ENCODE peak calls at places on chromosomes 4 and X, in nine cellular contexts. I is psoas muscle; G is right atrium auricular region; M is aorta; F is SJSA1; K is left ventricle myocardium inferior; Q is CD4-positive, alpha-beta memory T cell; L is naive thymus-derived CD4-positive, alpha-beta T cell; V is coronary artery. H is an unnamed sample.

GRCh38 chr4:18669390-18669789 is 647.8 kb upstream of the LCORL start:
- DNase-seq in V (no peak), L (no peak), I (no peak), M (no peak), K (no peak), Q (no peak), G (no peak), F (no peak), H (no peak)

GRCh38 chrX:9252182-9252581 is 212.7 kb upstream of the TBL1X start:
- DNase-seq in Q (no peak), V (no peak), G (no peak), L (no peak), F (no peak), K (no peak), I (no peak), M (no peak), H (no peak)

GRCh38 chr4:77525538-77525937 is 80.1 kb upstream of the CXCL13 start:
- DNase-seq in I (no peak), Q (no peak), M (no peak), V (no peak), L (no peak), G (no peak), K (no peak), F (no peak), H (no peak)

GRCh38 chr4:42278709-42279324 is 118.5 kb upstream of the SHISA3 start:
- DNase-seq in K (no peak), Q (no peak), M (no peak), F (no peak), I (no peak), L (no peak), V (no peak), G (no peak), H (no peak)

GRCh38 chrX:148871422-148872152 is 371.2 kb downstream of the AFF2 start:
- DNase-seq in Q (no peak), I (no peak), V (no peak), K (no peak), G (no peak), L (no peak), M (no peak), F (peak), H (no peak)

GRCh38 chr4:55437356-55437796 is 41.6 kb downstream of the TMEM165 start:
- DNase-seq in M (no peak), G (no peak), F (no peak), L (no peak), V (no peak), Q (no peak), K (no peak), I (no peak), H (no peak)

GRCh38 chrX:26470946-26471345 is 255.0 kb downstream of the MAGEB5 start:
- DNase-seq in L (no peak), M (no peak), Q (no peak), V (no peak), K (no peak), I (no peak), F (no peak), G (no peak), H (no peak)

GRCh38 chr4:129111919-129112318 is 16.0 kb downstream of the C4orf33 start:
- DNase-seq in I (no peak), G (no peak), K (no peak), V (no peak), Q (no peak), F (no peak), M (no peak), L (no peak), H (no peak)

GRCh38 chrX:11531226-11531625 is 134.5 kb downstream of the ARHGAP6 start:
- DNase-seq in G (no peak), L (no peak), F (no peak), Q (no peak), I (no peak), V (no peak), M (no peak), K (no peak), H (no peak)

GRCh38 chr4:19358015-19358414 is 893.7 kb upstream of the SLIT2 start:
- DNase-seq in I (no peak), G (no peak), L (no peak), K (no peak), V (no peak), Q (no peak), F (no peak), M (no peak), H (no peak)

GRCh38 chrX:123731987-123732678 is 719 bp downstream of the THOC2 start:
- DNase-seq in G (no peak), V (no peak), F (no peak), L (no peak), I (peak), M (no peak), Q (no peak), K (no peak), H (no peak)

GRCh38 chrX:16484338-16484737 is 165.6 kb upstream of the S100G start:
- DNase-seq in F (peak), Q (peak), G (no peak), L (peak), K (no peak), V (no peak), I (no peak), M (peak), H (no peak)

GRCh38 chr4:40976343-40976742 is 226.6 kb downstream of the NSUN7 start:
- DNase-seq in M (no peak), Q (peak), K (no peak), L (no peak), V (no peak), I (no peak), F (no peak), G (no peak), H (no peak)

GRCh38 chrX:129779747-129780146 is at the start of gene SASH3:
- DNase-seq in M (peak), L (peak), K (peak), F (no peak), G (no peak), Q (peak), V (no peak), I (peak), H (peak)

GRCh38 chrX:150146271-150146888 is 208.1 kb upstream of the EOLA2 start:
- DNase-seq in M (no peak), I (no peak), Q (no peak), G (no peak), V (no peak), F (no peak), K (no peak), L (no peak), H (no peak)

GRCh38 chrX:41779058-41779564 is 55.1 kb downstream of the GPR82 start:
- DNase-seq in F (peak), I (no peak), K (no peak), G (no peak), M (no peak), Q (no peak), L (no peak), V (no peak), H (no peak)

GRCh38 chrX:774536-774935 is 143.9 kb downstream of the SHOX start:
- DNase-seq in F (no peak), Q (no peak), I (no peak), L (no peak), K (no peak), M (no peak), V (peak), G (no peak), H (no peak)

GRCh38 chrX:2967998-2968909 is 38.1 kb upstream of the ARSH start:
- DNase-seq in I (no peak), K (no peak), G (no peak), L (peak), V (no peak), Q (no peak), F (peak), M (peak), H (no peak)

GRCh38 chr4:10123227-10124101 is 6.9 kb upstream of the WDR1 start:
- DNase-seq in G (no peak), Q (no peak), I (no peak), M (no peak), K (no peak), V (no peak), L (peak), F (no peak), H (no peak)
- H3K27ac ChIP-seq in G (no peak), Q (no peak), I (no peak), M (no peak), K (peak), V (peak), L (peak), F (no peak), H (peak)

DNA sequence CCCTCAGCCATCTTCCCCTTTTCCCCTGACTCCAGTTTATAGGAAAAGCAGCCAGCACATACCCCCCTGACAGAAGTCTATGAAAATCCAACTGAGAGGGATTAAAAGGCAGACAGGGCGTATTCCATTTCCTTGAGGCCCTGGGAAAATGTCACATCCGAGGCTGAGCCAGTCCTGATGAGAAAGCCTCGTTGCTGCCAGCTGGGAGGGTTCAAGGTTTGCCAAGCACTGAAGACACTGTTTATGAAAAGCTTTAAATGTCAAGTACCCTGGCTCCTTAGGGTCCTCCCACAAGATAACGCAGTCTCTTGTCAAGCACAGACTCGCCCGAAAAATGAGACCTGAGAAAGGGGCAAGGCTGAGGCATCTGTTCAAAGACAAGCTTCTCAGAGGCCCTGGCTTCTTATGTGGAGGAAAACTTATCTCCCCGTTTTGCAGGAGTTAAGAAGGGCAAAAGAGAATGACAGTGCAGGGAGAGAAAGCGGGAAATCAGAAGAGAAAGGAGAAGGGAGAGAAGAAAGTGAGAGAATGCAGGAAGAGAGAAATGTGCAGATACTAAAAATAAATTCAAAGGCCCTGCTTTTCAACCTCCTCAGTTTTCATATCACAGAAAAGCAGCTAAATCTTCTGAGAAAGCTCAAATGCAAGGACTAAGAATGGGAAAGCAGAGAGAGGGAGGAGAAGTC is 44.7 kb downstream of the SCD5 start:
- DNase-seq in I (peak), L (no peak), F (no peak), K (no peak), G (peak), M (no peak), V (no peak), Q (no peak), H (no peak)
- H3K27ac ChIP-seq in I (peak), L (no peak), F (no peak), K (peak), G (no peak), M (no peak), V (peak), Q (no peak), H (peak)

GRCh38 chrX:13081385-13082285 is 37.2 kb upstream of the FAM9C start:
- DNase-seq in M (no peak), V (no peak), I (no peak), G (no peak), Q (peak), F (no peak), L (peak), K (no peak), H (no peak)
- H3K27ac ChIP-seq in M (no peak), V (peak), I (no peak), G (no peak), Q (peak), F (no peak), L (peak), K (peak), H (peak)

GRCh38 chr4:133921280-133922195 is 280.1 kb downstream of the PABPC4L start:
- DNase-seq in G (no peak), Q (no peak), I (no peak), L (no peak), M (no peak), V (no peak), K (no peak), F (no peak), H (no peak)
- H3K27ac ChIP-seq in G (no peak), Q (no peak), I (no peak), L (no peak), M (no peak), V (no peak), K (no peak), F (no peak), H (no peak)

GRCh38 chrX:13014111-13015094 is 30.0 kb downstream of the FAM9C start:
- DNase-seq in V (no peak), M (no peak), Q (no peak), L (no peak), I (no peak), F (peak), K (no peak), G (no peak), H (no peak)

GRCh38 chrX:13010546-13010945 is 33.9 kb downstream of the FAM9C start:
- DNase-seq in M (no peak), I (no peak), L (no peak), F (no peak), G (no peak), K (no peak), Q (no peak), V (no peak), H (no peak)

GRCh38 chrX:13015536-13016236 is 28.7 kb downstream of the FAM9C start:
- DNase-seq in V (no peak), L (no peak), I (no peak), G (no peak), K (no peak), Q (no peak), M (no peak), F (no peak), H (no peak)

GRCh38 chrX:13009844-13010243 is 34.6 kb downstream of the FAM9C start:
- DNase-seq in V (no peak), M (no peak), Q (no peak), F (no peak), K (no peak), I (no peak), G (no peak), L (no peak), H (no peak)

GRCh38 chrX:13013353-13014110 is 30.9 kb downstream of the FAM9C start:
- DNase-seq in V (no peak), L (peak), I (no peak), Q (peak), F (no peak), K (no peak), M (no peak), G (no peak), H (no peak)
- H3K27ac ChIP-seq in V (peak), L (peak), I (no peak), Q (peak), F (peak), K (peak), M (no peak), G (no peak), H (peak)

GRCh38 chr4:149927514-149927913 is 111.9 kb upstream of the IQCM start:
- DNase-seq in G (no peak), I (no peak), L (no peak), K (no peak), V (no peak), M (no peak), Q (no peak), F (no peak), H (no peak)
- H3K27ac ChIP-seq in G (no peak), I (no peak), L (no peak), K (no peak), V (no peak), M (no peak), Q (no peak), F (no peak), H (no peak)

GRCh38 chr4:123345132-123345923 is 51.3 kb upstream of the SPRY1 start:
- DNase-seq in K (no peak), F (no peak), Q (no peak), V (no peak), G (no peak), M (no peak), I (no peak), L (no peak), H (no peak)

GRCh38 chr4:123339507-123340380 is 56.9 kb upstream of the SPRY1 start:
- DNase-seq in F (no peak), Q (no peak), I (no peak), K (no peak), G (no peak), V (no peak), L (no peak), M (no peak), H (no peak)

GRCh38 chr4:123343400-123344060 is 53.1 kb upstream of the SPRY1 start:
- DNase-seq in Q (no peak), V (no peak), K (no peak), M (no peak), L (no peak), I (no peak), G (no peak), F (no peak), H (no peak)

GRCh38 chr4:123340381-123340701 is 56.3 kb upstream of the SPRY1 start:
- DNase-seq in M (no peak), V (no peak), L (no peak), I (no peak), Q (no peak), G (no peak), K (no peak), F (peak), H (no peak)

DNA sequence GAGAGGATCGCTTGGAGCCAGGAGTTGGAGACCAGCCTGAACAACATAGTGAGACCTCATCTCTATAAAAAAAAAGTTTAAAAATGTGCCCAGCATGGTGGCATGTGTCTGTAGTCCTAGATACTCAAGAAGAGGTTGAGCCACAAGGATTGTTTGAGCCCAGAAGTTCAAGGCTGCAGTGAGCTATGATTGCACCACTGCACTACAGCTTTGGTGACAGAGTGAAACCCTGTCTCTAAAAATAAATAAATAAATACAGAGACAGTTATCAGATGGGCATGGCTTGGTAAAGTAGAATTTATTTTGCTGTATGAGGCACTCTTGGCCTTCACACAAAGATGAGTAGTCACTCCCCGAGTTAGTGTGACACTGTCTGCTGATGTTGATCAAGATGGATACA is 54.1 kb upstream of the SPRY1 start:
- DNase-seq in I (no peak), M (no peak), G (no peak), L (no peak), V (no peak), K (no peak), Q (no peak), F (no peak), H (no peak)
- H3K27ac ChIP-seq in I (no peak), M (no peak), G (peak), L (no peak), V (peak), K (peak), Q (no peak), F (no peak), H (no peak)

DNA sequence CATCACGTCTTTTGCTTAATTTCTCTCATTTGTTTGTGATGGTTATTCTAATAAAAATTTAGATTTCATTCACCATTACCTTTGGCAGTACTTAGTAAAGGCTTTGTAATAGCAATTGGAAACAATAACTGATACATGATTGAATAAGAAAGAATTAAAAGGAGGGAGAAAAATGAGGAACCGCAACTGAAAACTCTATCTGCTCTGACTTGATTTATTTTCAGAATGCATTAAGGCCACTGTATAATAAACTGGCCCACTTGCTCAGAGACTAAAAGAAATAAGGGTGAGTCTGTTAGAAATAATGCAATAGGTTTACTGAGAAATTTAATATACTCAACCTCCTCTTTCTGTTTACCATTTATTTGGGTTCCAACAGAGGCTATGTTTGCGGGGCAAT is 351.5 kb downstream of the TMA16 start:
- DNase-seq in K (no peak), Q (no peak), I (no peak), M (no peak), G (no peak), L (no peak), V (no peak), F (no peak), H (no peak)
- H3K27ac ChIP-seq in K (no peak), Q (no peak), I (no peak), M (no peak), G (no peak), L (no peak), V (no peak), F (no peak), H (no peak)

DNA sequence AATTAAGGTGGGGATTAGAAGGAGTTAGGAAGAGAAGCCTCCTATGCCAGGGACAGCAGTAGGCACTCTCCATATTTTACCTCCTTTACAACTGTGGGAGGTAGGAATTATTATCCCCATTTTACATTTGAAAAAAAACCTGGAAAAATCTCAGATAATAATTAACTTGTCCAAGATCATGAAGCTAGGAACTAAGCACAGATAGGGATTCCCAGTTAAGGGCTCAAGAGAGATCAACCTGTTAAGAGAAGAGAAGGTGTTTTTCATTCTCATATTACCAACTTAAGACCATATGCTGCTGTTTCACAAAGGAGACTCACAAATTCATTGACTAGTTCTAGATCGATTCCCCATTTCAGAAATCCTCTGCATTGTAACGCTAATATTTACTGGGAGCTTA is 16.1 kb upstream of the FAM47E start:
- DNase-seq in K (no peak), I (no peak), V (no peak), M (no peak), L (no peak), Q (no peak), G (no peak), F (no peak), H (no peak)
- H3K27ac ChIP-seq in K (no peak), I (no peak), V (no peak), M (no peak), L (no peak), Q (no peak), G (no peak), F (no peak), H (no peak)

DNA sequence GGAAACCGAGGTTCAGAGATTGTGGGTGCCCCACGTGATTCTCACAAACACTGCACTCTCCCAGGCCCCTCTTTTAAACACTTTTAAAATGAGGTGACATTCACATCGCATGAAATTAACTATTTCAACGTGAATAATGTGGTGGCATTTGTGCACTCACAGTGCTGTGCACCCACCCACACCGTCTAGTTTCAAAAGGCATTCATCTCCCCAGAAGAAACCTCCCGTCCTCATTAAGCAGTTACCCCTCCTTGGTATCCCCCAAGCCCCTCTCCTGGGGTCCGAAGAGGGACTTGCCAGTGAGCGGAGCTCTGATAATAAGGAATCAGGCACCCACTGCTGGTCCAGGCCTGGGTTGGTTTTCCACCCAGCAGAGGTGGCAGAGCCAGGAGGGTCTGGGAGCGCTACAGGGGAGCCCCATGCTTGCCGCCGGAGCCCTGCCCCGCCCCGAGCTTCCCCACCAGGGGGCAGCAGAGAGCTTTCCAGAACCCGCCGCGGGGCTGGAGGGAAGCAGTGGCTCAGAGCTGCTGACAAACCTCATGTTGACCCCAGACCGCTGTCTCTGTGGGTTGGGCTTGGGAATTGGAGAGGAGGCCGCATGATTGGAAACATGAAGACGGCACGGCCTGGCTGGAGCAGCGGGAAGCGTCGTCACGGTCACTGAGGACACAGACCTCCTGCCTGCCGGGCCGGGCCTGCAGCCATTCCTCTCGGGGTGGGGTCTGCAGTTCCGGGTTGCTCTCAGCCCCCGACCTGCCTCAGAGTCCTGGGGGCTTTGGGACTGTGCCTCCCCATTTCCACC is 27.5 kb upstream of the HTRA3 start:
- DNase-seq in G (peak), V (peak), M (peak), I (peak), F (peak), K (peak), L (peak), Q (peak), H (peak)
- H3K27ac ChIP-seq in G (peak), V (peak), M (no peak), I (no peak), F (no peak), K (peak), L (no peak), Q (no peak), H (peak)

H was measured in lower lobe of right lung.